ENCODE peak calls at places on chromosome 15, in seven cellular contexts. E is fibroblast of lung, C is gastrocnemius medialis, T is PC-9, X is HCT116, J is uterus, O is IMR-90. V is an unnamed sample.

GRCh38 chr15:79804833-79805232 is 92.0 kb downstream of the MTHFS start:
- DNase-seq in E (no peak), C (no peak), T (no peak), X (no peak), J (no peak), O (no peak), V (peak; percentile 37)

GRCh38 chr15:58332676-58333400 is 99.0 kb upstream of the LIPC start:
- DNase-seq in E (peak; percentile 84), C (no peak), T (peak; percentile 20), X (no peak), J (no peak), O (peak; percentile 93), V (no peak)

GRCh38 chr15:55434989-55435825 is 26.9 kb downstream of the PIERCE2 start:
- DNase-seq in E (peak; percentile 76), C (no peak), T (peak; percentile 5), X (peak; percentile 42), J (no peak), O (peak; percentile 64), V (peak; percentile 76)

GRCh38 chr15:85751731-85752421 is 42.8 kb downstream of the KLHL25 start:
- DNase-seq in E (no peak), C (no peak), T (no peak), X (no peak), J (peak; percentile 37), O (no peak), V (no peak)

GRCh38 chr15:64854041-64854440 is 12.3 kb downstream of the PLEKHO2 start:
- DNase-seq in E (peak; percentile 50), C (no peak), T (no peak), X (no peak), J (no peak), O (no peak), V (no peak)

GRCh38 chr15:95291878-95292472 is 1038.5 kb upstream of the NR2F2 start:
- DNase-seq in E (peak; percentile 74), C (no peak), T (no peak), X (peak; percentile 48), J (no peak), O (peak; percentile 56), V (peak; percentile 39)

GRCh38 chr15:71295242-71296031 is 180.2 kb downstream of the THSD4 start:
- DNase-seq in E (peak; percentile 97), C (no peak), T (peak; percentile 68), X (peak; percentile 100), J (peak; percentile 33), O (peak; percentile 100), V (peak; percentile 90)

GRCh38 chr15:40639677-40640076 is 45.6 kb downstream of the KNL1 start:
- DNase-seq in E (no peak), C (no peak), T (no peak), X (no peak), J (no peak), O (no peak), V (no peak)

GRCh38 chr15:42919794-42920280 is 741 bp downstream of the TTBK2 start:
- DNase-seq in E (peak; percentile 23), C (peak; percentile 4), T (peak; percentile 21), X (no peak), J (no peak), O (peak; percentile 25), V (peak; percentile 38)

GRCh38 chr15:31173790-31174450 is 72.4 kb upstream of the TRPM1 start:
- DNase-seq in E (no peak), C (no peak), T (no peak), X (no peak), J (no peak), O (no peak), V (no peak)

GRCh38 chr15:40826123-40827075 is 2.1 kb downstream of the PPP1R14D start:
- DNase-seq in E (no peak), C (no peak), T (peak; percentile 46), X (no peak), J (no peak), O (no peak), V (peak; percentile 10)

GRCh38 chr15:45126535-45127158 is 3.0 kb downstream of the DUOXA1 start:
- DNase-seq in E (peak; percentile 31), C (no peak), T (peak; percentile 45), X (peak; percentile 36), J (no peak), O (peak; percentile 36), V (peak; percentile 43)

GRCh38 chr15:45128971-45129639 is 574 bp downstream of the DUOXA1 start:
- DNase-seq in E (no peak), C (no peak), T (no peak), X (no peak), J (no peak), O (no peak), V (no peak)

GRCh38 chr15:45130291-45131000 is 652 bp downstream of the DUOX1 start:
- DNase-seq in E (no peak), C (no peak), T (no peak), X (no peak), J (no peak), O (no peak), V (no peak)

GRCh38 chr15:45131510-45131909 is 1.7 kb downstream of the DUOX1 start:
- DNase-seq in E (no peak), C (no peak), T (no peak), X (no peak), J (no peak), O (no peak), V (no peak)

GRCh38 chr15:45129651-45130129 is at the start of the genes DUOX1 and DUOXA1:
- DNase-seq in E (no peak), C (no peak), T (no peak), X (peak; percentile 16), J (no peak), O (no peak), V (peak; percentile 30)
- H3K27me3 ChIP-seq in E (peaks cover 68% of the 10 kb centered on the region), C (peaks cover 45% of the 10 kb centered on the region), T (no peaks in the 10 kb centered on the region), X (no peaks in the 10 kb centered on the region), J (peaks cover under 1% of the 10 kb centered on the region), O (peaks cover 82% of the 10 kb centered on the region), V (peaks cover 100% of the 10 kb centered on the region)

GRCh38 chr15:25022233-25022632 is 67.4 kb downstream of the SNRPN start:
- DNase-seq in E (peak; percentile 31), C (no peak), T (no peak), X (no peak), J (no peak), O (peak; percentile 64), V (peak; percentile 56)
- H3K9me3 ChIP-seq in E (no peaks in the 10 kb centered on the region), C (no peaks in the 10 kb centered on the region), T (no peaks in the 10 kb centered on the region), X (peaks cover 39% of the 10 kb centered on the region), J (no peaks in the 10 kb centered on the region), O (no peaks in the 10 kb centered on the region), V (no peaks in the 10 kb centered on the region)

DNA sequence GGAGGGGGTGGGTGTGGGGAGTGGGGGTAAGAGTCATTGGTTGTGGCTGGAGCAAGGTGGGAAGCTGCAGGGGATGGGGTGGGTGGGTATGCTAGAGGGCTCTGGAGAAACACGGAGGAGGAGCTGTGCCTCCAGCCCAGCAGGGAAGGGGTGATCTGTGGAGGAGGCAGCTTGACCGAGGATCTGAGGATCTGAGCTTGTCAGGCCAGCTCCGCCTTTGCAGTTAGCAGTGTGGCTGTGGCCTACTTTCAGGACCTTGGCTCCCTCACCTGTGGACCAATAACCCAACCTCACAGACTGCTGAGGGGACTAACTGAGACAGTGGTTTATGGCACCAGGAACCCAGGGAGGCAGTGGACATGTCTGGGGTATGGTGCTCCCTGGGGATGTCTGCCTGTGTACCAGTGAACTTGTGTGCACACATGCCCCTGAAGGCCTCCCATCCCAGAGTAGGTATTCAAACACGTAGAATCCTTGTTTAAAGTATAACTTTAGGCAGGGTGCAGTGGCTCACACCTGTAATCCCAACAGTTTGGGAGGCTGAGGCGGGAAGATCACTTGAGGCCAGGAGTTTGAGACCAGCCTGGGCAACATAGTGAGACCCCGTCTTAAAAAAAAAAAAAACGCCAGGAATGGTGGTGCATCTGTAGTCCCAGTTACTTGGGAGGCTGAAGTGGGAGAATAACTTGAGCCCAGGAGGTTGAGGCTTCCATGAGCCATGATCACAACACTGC is 52.5 kb upstream of the LINGO1 start:
- DNase-seq in E (no peak), C (no peak), T (no peak), X (no peak), J (no peak), O (no peak), V (no peak)
- H3K27me3 ChIP-seq in E (no peaks in the 10 kb centered on the region), C (no peaks in the 10 kb centered on the region), T (peaks cover 91% of the 10 kb centered on the region), X (peaks cover 9% of the 10 kb centered on the region), J (no peaks in the 10 kb centered on the region), O (peaks cover 39% of the 10 kb centered on the region), V (peaks cover under 1% of the 10 kb centered on the region)

GRCh38 chr15:98830034-98830634 is 177.5 kb downstream of the PGPEP1L start:
- DNase-seq in E (no peak), C (no peak), T (no peak), X (no peak), J (no peak), O (no peak), V (no peak)
- H3K9me3 ChIP-seq in E (peaks cover 2% of the 10 kb centered on the region), C (peaks cover 40% of the 10 kb centered on the region), T (peaks cover 67% of the 10 kb centered on the region), X (no peaks in the 10 kb centered on the region), J (no peaks in the 10 kb centered on the region), O (peaks cover 47% of the 10 kb centered on the region), V (peaks cover 2% of the 10 kb centered on the region)

GRCh38 chr15:69627548-69628158 is 175.0 kb downstream of the RPLP1 start:
- DNase-seq in E (no peak), C (no peak), T (no peak), X (no peak), J (no peak), O (no peak), V (no peak)
- H3K27me3 ChIP-seq in E (no peaks in the 10 kb centered on the region), C (no peaks in the 10 kb centered on the region), T (no peaks in the 10 kb centered on the region), X (peaks cover 55% of the 10 kb centered on the region), J (no peaks in the 10 kb centered on the region), O (peaks cover 58% of the 10 kb centered on the region), V (peaks cover 18% of the 10 kb centered on the region)

DNA sequence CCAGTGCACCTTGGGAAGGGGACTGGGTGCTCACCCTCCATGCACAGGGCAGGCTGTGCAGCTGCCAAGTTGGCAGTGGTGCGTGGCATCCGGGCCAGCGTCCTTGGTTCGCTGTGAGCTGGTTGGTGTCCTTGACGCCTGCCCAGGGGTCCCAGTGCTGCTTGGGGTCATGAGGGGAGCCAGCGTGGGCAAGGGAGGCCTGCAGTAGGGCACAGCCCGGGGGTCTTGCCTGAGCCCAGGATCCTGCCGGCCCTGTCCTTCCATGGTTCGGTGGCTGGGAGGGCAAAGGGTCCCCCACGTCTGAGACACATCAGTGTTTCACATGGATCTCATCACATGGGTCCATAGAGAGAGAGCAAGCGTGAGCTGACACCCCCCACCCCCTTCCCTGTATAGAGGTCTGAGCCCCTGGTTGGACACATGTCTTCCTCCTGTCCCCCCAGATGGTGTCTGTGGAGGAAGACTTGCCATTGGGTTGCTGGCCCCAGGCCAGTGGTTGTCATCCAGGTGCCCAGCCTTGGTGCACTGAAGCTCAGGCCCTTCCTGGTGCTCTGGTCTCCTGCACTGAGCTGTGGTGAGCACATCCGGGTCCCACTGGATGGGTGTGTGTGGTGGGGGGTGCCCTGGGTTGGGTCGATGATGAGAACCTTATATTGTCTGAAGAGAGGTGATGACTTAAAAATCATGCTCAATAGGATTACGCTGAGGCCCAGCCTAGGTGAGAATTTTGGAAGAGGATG is 232.3 kb downstream of the SNRPN start:
- DNase-seq in E (no peak), C (no peak), T (no peak), X (no peak), J (no peak), O (no peak), V (no peak)
- H3K9me3 ChIP-seq in E (no peaks in the 10 kb centered on the region), C (no peaks in the 10 kb centered on the region), T (no peaks in the 10 kb centered on the region), X (peaks cover 8% of the 10 kb centered on the region), J (no peaks in the 10 kb centered on the region), O (peaks cover 84% of the 10 kb centered on the region), V (no peaks in the 10 kb centered on the region)

V was measured in cardiac muscle cell.